ENCODE peak calls at places on chromosomes 6 and 20, in five cellular contexts. O is spleen, Q is cardiac muscle cell, A is fibroblast of villous mesenchyme, W is adrenal gland. N is an unnamed sample.

GRCh38 chr20:38001981-38002380 is 31.3 kb downstream of the TTI1 start:
- DNase-seq in O (no peak), Q (peak; percentile 55), A (peak; percentile 28), W (no peak), N (no peak)

GRCh38 chr6:32187009-32187709 is 2.8 kb downstream of the PBX2 start:
- DNase-seq in O (no peak), Q (no peak), A (no peak), W (no peak), N (no peak)

GRCh38 chr6:53717571-53717970 is 52.0 kb upstream of the KLHL31 start:
- DNase-seq in O (no peak), Q (no peak), A (no peak), W (no peak), N (no peak)

GRCh38 chr20:54263266-54263665 is 55.4 kb downstream of the PFDN4 start:
- DNase-seq in O (no peak), Q (no peak), A (peak; percentile 26), W (no peak), N (no peak)

GRCh38 chr6:125931733-125932450 is 24.7 kb upstream of the HINT3 start:
- DNase-seq in O (no peak), Q (no peak), A (no peak), W (no peak), N (no peak)

GRCh38 chr6:23526519-23526918 is 599.5 kb upstream of the NRSN1 start:
- DNase-seq in O (no peak), Q (peak; percentile 4), A (no peak), W (no peak), N (peak; percentile 8)

GRCh38 chr20:34639755-34640222 is 37.1 kb downstream of the PIGU start:
- DNase-seq in O (no peak), Q (no peak), A (no peak), W (no peak), N (no peak)

GRCh38 chr6:160215232-160215631 is 43.4 kb downstream of the SLC22A2 start:
- DNase-seq in O (no peak), Q (peak; percentile 29), A (no peak), W (no peak), N (no peak)

GRCh38 chr6:15327271-15327670 is 81.4 kb downstream of the JARID2 start:
- DNase-seq in O (no peak), Q (no peak), A (no peak), W (peak; percentile 65), N (no peak)

GRCh38 chr6:148193063-148193680 is 149.5 kb upstream of the SASH1 start:
- DNase-seq in O (no peak), Q (no peak), A (no peak), W (no peak), N (no peak)

GRCh38 chr6:8215631-8216030 is 113.3 kb upstream of the EEF1E1 start:
- DNase-seq in O (no peak), Q (peak; percentile 1), A (no peak), W (no peak), N (no peak)

GRCh38 chr6:112429226-112429625 is 82.1 kb downstream of the RFPL4B start:
- DNase-seq in O (no peak), Q (peak; percentile 53), A (peak; percentile 30), W (no peak), N (peak; percentile 10)

GRCh38 chr6:21185849-21186478 is 407.6 kb upstream of the SOX4 start:
- DNase-seq in O (no peak), Q (no peak), A (no peak), W (no peak), N (no peak)

GRCh38 chr6:143286280-143286795 is 164.2 kb downstream of the ADAT2 start:
- DNase-seq in O (no peak), Q (peak; percentile 43), A (peak; percentile 27), W (no peak), N (no peak)

GRCh38 chr20:58647814-58648501 is 3.1 kb upstream of the STX16 start:
- DNase-seq in O (no peak), Q (peak; percentile 59), A (peak; percentile 65), W (peak; percentile 55), N (no peak)

GRCh38 chr6:54377776-54378175 is 69.5 kb downstream of the TINAG start:
- DNase-seq in O (no peak), Q (no peak), A (peak; percentile 1), W (no peak), N (no peak)

DNA sequence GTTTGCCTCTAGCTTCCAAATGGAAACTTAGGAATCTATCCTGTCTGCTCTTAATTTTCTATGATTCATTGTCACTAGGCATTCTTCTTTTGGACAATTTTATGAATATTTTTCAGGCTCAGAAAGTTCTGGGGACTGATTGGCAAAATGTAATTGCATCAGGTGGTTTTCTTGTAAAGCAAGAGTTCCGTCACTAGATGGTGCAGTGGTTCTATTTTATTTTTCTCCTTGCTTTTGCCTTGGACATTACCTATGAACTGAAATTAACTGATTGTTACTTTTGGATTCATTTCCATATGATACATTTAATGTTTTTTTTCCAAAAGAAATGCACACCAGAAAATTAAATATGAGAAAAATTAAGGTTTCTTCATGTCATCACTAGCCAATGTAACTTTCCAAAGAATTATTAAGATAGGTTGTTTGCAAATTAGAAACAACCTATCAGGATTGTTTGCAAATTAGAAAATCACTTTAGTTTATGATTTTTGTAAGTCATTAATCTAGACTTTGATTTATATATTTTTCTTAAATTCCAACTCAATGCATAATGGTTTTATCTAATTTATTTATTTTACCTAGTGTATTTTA is 48.0 kb downstream of the TMEM170B start:
- DNase-seq in O (no peak), Q (peak; percentile 76), A (peak; percentile 75), W (no peak), N (peak; percentile 29)
- TF ChIP-seq CTCF in O (no peak), Q (peak; percentile 61), A (peak; percentile 60), W (peak; percentile 45), N (peak; percentile 69)

DNA sequence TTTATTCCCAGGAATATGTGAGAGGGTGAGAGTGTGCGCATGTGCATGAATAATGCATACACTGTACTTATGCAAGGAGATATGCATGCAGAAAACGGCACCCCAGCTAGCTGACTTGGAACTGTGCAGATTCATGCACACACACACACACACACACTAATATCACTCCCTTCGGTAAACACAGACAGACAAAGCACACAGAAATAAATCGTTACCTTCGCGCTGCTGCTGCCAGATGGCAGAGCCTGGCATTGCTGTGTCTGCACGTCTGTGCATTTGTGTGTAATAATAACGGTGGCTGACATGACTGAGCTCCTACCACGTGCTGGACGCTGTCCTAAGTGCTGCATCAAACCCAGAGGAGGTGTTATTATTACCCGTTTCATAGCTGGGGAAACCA is 36.8 kb downstream of the PREX1 start:
- DNase-seq in O (peak; percentile 48), Q (peak; percentile 21), A (no peak), W (no peak), N (no peak)
- TF ChIP-seq CTCF in O (no peak), Q (no peak), A (no peak), W (no peak), N (no peak)

DNA sequence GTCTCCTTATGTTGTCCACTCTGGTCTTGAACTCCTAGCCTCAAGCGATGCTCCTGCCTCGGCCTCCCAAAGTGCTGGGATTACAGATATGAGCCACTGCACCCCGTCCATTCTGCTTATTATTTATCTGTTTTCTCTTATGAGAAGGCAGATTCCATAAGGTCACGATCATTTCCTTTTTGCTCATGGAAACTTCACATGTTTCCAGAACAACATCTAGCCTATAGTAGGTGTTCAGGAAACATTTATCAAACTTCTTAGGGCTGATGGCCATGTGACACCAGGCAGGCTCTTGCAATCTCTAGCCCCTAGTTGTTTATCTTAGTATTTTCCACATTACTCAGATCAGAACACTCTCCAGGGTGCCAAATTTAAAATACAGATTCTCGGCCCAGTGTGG is 61.2 kb downstream of the ZFP64 start:
- DNase-seq in O (no peak), Q (peak; percentile 30), A (no peak), W (no peak), N (no peak)
- TF ChIP-seq CTCF in O (no peak), Q (no peak), A (no peak), W (no peak), N (no peak)

GRCh38 chr6:122405417-122405816 is 6.0 kb downstream of the HSF2 start:
- DNase-seq in O (no peak), Q (peak; percentile 9), A (no peak), W (no peak), N (no peak)
- TF ChIP-seq CTCF in O (no peak), Q (no peak), A (peak; percentile 19), W (no peak), N (peak; percentile 39)

DNA sequence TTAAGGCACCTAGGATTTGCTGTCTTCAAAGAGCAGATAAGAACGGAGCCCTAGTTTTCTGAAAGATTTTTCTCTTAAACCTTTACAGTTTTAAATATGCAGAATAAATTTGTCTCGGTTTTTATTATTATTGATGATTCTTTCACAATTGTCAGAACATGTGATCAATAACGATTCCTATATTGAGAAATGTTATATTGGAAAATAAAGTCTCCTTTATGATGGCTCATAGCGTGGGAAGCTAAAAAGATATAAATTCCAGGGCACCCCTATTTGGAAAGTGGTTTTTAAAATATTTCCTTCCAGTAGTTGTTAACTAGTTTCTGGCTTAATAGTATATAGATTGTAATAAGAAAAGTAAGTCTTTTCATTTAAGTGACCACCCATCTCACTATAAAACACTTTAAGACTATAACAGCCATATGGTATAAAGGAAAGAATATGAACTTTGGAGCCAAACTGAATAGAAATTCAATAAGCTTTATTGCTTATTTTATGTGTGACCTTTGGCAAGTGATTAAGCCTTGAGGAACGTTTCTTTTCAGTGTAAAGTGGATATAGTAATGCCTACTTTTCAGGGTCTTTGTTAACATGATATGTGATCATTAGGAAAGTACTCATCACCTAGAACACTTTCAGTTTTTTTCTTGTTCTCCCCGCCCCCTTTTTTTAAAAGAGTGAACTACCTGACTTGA is 369.6 kb downstream of the LAMA2 start:
- DNase-seq in O (no peak), Q (no peak), A (no peak), W (no peak), N (no peak)
- TF ChIP-seq CTCF in O (no peak), Q (no peak), A (no peak), W (no peak), N (no peak)

GRCh38 chr6:38307730-38308129 is 332.0 kb downstream of the BTBD9 start:
- DNase-seq in O (no peak), Q (no peak), A (peak; percentile 45), W (no peak), N (no peak)

GRCh38 chr6:38305995-38306681 is 333.6 kb downstream of the BTBD9 start:
- DNase-seq in O (no peak), Q (no peak), A (no peak), W (no peak), N (no peak)

GRCh38 chr6:38306915-38307314 is 332.8 kb downstream of the BTBD9 start:
- DNase-seq in O (no peak), Q (no peak), A (no peak), W (no peak), N (no peak)

GRCh38 chr6:38310061-38310460 is 329.7 kb downstream of the BTBD9 start:
- DNase-seq in O (no peak), Q (no peak), A (no peak), W (no peak), N (no peak)

DNA sequence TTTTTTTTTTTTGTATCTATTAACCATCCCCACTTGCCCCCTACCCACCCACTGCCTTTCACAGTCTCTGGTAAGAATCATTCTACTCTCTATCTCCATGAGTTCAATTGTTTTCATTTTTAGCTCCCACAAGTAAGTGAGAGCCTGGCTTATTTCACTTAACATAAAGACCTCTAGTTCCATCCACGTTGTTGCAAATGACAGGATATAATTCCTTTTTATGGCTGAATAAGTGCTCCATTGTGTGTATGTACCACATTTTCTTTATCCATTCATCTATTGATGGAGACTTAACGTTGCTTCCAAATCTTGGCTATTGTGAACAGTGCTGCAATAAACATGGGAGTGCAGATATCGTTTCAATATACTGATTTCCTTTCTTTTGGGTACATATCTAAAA is 328.5 kb downstream of the BTBD9 start:
- DNase-seq in O (no peak), Q (no peak), A (no peak), W (no peak), N (no peak)
- TF ChIP-seq CTCF in O (no peak), Q (no peak), A (no peak), W (no peak), N (no peak)

N was measured in endothelial cell.